ENCODE peak calls at places on chromosomes 2 and 18, in five cellular contexts. V is Peyer's patch, F is AG10803, W is foreskin fibroblast, S is ovary. O is an unnamed sample.

GRCh38 chr2:74502720-74503505 is 3.5 kb upstream of the LBX2 start:
- DNase-seq in V (peak; percentile 67), F (peak; percentile 83), W (peak; percentile 95), S (peak; percentile 67), O (peak; percentile 83)

GRCh38 chr2:239630618-239631286 is 229.9 kb upstream of the HDAC4 start:
- DNase-seq in V (no peak), F (peak; percentile 98), W (peak; percentile 54), S (no peak), O (peak; percentile 43)

GRCh38 chr2:191688934-191689695 is 11.2 kb downstream of the NABP1 start:
- DNase-seq in V (no peak), F (peak; percentile 93), W (peak; percentile 90), S (no peak), O (peak; percentile 80)

GRCh38 chr18:11339121-11339520 is 189.8 kb upstream of the PIEZO2 start:
- DNase-seq in V (no peak), F (peak; percentile 44), W (no peak), S (no peak), O (no peak)

GRCh38 chr2:153986488-153987229 is 114.9 kb downstream of the GALNT13 start:
- DNase-seq in V (no peak), F (no peak), W (no peak), S (no peak), O (peak; percentile 48)

GRCh38 chr2:27264253-27264752 is 1.5 kb upstream of the SLC30A3 start:
- DNase-seq in V (no peak), F (no peak), W (no peak), S (no peak), O (no peak)

GRCh38 chr2:16615687-16616615 is 49.7 kb downstream of the CYRIA start:
- DNase-seq in V (no peak), F (no peak), W (no peak), S (no peak), O (no peak)

GRCh38 chr2:73099486-73099885 is 13.3 kb downstream of the RAB11FIP5 start:
- DNase-seq in V (no peak), F (no peak), W (no peak), S (no peak), O (no peak)

GRCh38 chr2:136191041-136191440 is 73.1 kb upstream of the CXCR4 start:
- DNase-seq in V (no peak), F (no peak), W (no peak), S (no peak), O (no peak)
- TF ChIP-seq CTCF in V (no peak), F (no peak), W (no peak), S (no peak), O (no peak)

DNA sequence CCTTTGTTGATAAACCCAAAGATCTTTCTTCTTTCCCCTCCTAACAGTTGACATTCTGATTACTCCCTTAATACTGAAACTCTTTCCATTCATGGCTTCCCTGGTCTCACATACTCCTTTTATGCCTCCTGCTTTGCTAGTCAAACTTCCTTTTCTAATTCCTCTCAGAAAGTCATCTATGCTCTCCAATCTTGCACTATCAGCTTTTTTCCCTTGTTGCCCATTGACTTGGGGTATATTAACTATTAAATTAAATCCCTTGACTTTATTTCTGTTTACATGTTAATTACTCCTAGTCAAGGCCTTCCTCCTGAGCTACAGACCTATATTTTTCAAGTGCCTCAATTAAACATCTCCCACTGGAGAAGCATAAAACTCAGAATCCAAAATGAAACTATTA is 3.6 kb upstream of the COL5A2 start:
- DNase-seq in V (no peak), F (no peak), W (no peak), S (no peak), O (no peak)
- H3K4me3 ChIP-seq in V (no peak overlapping the region), F (no peak overlapping the region), W (no peak overlapping the region), S (no peak overlapping the region), O (no peak overlapping the region)

DNA sequence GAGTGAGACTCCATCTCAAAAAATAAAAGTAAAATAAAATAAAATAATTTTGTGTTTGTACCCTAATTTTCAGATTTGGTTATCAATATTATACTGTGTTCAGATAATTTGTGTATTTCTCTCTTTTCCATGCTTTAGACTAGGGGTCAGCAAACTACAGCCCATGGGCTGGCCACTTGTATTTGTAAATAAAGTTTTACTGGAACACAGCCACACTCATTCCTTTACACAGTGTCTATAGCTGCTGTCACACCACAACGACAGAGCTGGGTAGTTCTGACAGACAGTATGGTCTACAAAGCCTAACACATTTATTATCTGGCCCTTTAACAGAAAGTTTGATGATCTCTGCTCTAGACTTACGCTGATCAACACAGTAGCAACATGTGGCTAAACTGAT is 43.8 kb downstream of the SNORC start:
- DNase-seq in V (no peak), F (no peak), W (no peak), S (no peak), O (no peak)
- TF ChIP-seq CTCF in V (no peak), F (no peak), W (no peak), S (no peak), O (no peak)

DNA sequence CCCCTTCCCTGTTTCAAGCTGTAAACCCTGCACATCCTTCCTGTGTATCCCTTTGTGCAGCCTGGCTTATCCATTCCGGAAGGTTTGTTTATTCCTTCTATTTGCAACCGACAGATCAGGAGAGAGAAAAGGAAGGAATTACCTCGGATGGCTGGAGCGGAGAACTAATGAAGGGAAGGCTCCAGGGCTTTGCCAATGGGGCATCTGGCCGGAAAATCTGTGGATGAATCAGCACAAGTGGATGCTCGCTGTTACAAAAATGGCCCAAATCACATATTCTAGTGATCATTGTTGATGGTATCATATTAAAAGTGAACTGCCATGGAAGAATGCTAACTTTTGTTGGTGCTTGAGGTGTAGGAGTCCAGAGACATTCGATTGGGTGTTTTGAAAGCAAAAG is 97.1 kb downstream of the AQP4 start:
- DNase-seq in V (no peak), F (no peak), W (no peak), S (no peak), O (no peak)
- H3K4me3 ChIP-seq in V (no peak overlapping the region), F (no peak overlapping the region), W (no peak overlapping the region), S (no peak overlapping the region), O (no peak overlapping the region)

DNA sequence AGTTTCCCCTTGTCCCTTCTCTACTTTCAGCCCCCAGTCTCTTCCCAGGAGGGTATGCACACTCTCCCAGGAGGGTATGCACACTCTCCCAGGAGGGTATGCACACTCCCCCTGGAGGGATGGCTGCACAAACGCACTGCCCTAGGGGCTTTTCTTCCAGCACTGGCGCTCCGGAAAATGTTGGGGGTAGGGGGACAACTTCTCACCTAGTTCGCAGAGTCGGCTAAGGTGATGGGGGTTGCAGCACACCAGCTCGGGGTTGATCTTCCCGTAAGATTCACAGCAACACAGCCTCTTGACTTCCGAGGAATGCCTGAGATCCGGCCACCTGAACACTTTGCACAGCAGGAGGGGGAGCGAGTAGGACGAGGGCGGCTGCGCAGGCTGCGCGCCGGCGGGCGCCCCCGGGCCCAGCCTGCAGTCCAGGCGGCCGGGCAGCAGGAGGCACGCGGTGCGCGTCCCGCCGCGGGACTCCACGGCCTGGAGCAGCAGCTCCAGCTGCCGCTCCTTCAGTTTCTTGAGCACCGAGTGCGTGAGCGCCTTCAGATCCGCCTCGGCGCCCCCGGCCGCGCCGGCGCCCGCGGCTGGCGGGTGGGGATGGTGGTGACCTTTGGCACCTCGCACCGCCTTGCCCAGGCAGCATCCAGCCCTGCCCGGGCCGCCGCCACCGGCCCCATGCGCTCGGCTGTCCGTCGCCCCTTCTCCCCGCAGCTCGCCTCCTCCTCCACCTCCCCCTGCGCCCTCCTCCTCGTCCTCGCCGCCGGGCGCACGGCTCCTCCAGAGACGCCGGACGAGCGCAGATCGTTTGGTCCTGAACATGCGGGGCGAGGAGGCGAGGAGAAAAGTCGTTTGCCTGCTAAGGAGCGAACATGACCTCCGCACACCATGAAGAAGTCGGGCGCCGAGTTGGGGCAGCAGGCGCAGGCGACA is 894 bp downstream of the SMAD7 start:
- DNase-seq in V (no peak), F (no peak), W (peak; percentile 80), S (no peak), O (peak; percentile 53)
- TF ChIP-seq CTCF in V (no peak), F (peak; percentile 7), W (no peak), S (peak; percentile 19), O (peak; percentile 24)

DNA sequence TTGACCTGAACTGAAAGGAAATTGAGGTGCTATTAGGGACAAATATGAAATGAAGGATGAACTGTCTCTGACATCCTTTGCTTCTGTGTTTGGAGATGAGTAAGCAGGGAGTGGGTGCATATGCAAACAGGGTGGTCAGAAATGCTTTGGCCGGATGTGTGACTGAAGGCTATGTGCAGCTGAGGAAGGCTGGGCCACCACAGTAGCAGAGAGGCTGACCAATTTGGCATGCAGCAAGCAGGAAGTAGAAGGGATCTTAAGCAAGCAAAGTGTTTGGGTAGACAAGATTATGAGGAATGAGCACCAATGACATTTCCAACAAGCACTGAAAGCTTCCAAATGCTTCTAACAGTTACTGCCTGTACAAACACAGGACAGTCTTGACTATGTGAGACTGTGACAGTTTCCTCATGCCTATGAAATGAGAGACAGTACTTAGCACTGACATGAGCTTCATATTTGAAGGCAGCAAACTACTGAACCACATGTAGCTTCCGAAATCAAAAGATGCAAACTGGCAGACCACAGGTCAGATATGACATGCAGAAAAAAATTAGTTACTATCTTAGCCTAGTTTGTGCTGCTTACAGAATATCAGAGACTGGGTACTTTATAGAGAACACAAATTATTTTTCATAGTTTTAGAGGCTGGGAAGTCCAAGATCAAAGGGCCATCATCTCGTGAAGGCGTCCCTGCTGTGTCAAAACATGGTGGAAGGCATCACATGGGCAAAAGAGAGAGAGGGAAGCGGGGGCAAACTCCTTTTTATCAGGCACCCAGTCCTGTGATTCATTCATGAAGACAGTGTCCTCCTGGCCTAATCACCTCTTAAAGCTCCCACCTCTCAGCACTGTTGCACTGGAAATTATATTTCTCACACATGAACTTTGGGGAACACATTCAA is 3.2 kb upstream of the ACTR3 start:
- DNase-seq in V (peak; percentile 87), F (peak; percentile 92), W (peak; percentile 95), S (no peak), O (peak; percentile 80)
- H3K4me3 ChIP-seq in V (no peak overlapping the region), F (peak overlapping the region; percentile 25), W (peak overlapping the region; percentile 1), S (no peak overlapping the region), O (no peak overlapping the region)

GRCh38 chr2:101030866-101031554 is 28.9 kb downstream of the RPL31 start:
- DNase-seq in V (no peak), F (no peak), W (no peak), S (no peak), O (no peak)
- TF ChIP-seq CTCF in V (no peak), F (no peak), W (no peak), S (no peak), O (no peak)

GRCh38 chr2:226158229-226158628 is 641.4 kb downstream of the IRS1 start:
- DNase-seq in V (no peak), F (no peak), W (no peak), S (no peak), O (no peak)

GRCh38 chr2:226155476-226155875 is 644.1 kb downstream of the IRS1 start:
- DNase-seq in V (no peak), F (no peak), W (no peak), S (no peak), O (no peak)

GRCh38 chr2:226151157-226151556 is 648.5 kb downstream of the IRS1 start:
- DNase-seq in V (no peak), F (no peak), W (no peak), S (peak; percentile 39), O (no peak)

GRCh38 chr2:226153553-226153952 is 646.1 kb downstream of the IRS1 start:
- DNase-seq in V (no peak), F (no peak), W (no peak), S (no peak), O (no peak)

GRCh38 chr2:226154610-226155009 is 645.0 kb downstream of the IRS1 start:
- DNase-seq in V (no peak), F (no peak), W (no peak), S (no peak), O (no peak)
- H3K4me3 ChIP-seq in V (no peak overlapping the region), F (no peak overlapping the region), W (no peak overlapping the region), S (no peak overlapping the region), O (no peak overlapping the region)